ENCODE peak calls at places on chromosomes 16 and 17, in ten cellular contexts. P, S, Q, E, T, Y, Z, K, A and L are unnamed samples.

GRCh38 chr17:41308251-41308917 is 725 bp downstream of the KRTAP16-1 start:
- DNase-seq in T (peak), A (no peak), P (no peak), K (peak), E (no peak), Q (no peak), Z (no peak), Y (no peak), S (no peak), L (no peak)

GRCh38 chr16:87956169-87956770 is 5.0 kb downstream of the BANP start:
- DNase-seq in A (no peak), E (no peak), T (peak), S (peak), Q (no peak), K (peak), P (peak), Y (no peak), Z (no peak), L (no peak)

GRCh38 chr16:586047-586644 is 3.7 kb upstream of the RAB40C start:
- DNase-seq in Q (no peak), S (no peak), E (no peak), T (no peak), Z (no peak), A (no peak), Y (no peak), K (no peak), P (no peak), L (no peak)

GRCh38 chr17:61528171-61528570 is 62.8 kb downstream of the NACA2 start:
- DNase-seq in Y (no peak), K (no peak), P (no peak), T (no peak), A (no peak), S (no peak), Z (no peak), Q (no peak), E (no peak), L (no peak)

GRCh38 chr16:13866073-13866472 is 53.9 kb upstream of the ERCC4 start:
- DNase-seq in E (peak), P (peak), Z (peak), T (peak), A (no peak), Y (peak), Q (peak), K (no peak), S (peak), L (no peak)

GRCh38 chr16:11688520-11688886 is 20.2 kb downstream of the SNN start:
- DNase-seq in P (no peak), Q (no peak), E (no peak), S (no peak), Y (no peak), K (no peak), A (no peak), T (no peak), Z (no peak), L (no peak)

GRCh38 chr16:11916524-11917285 is 949 bp upstream of the GSPT1 start:
- DNase-seq in A (no peak), Z (no peak), K (no peak), S (no peak), Q (no peak), P (no peak), T (peak), Y (peak), E (no peak), L (no peak)

GRCh38 chr16:58418601-58419000 is 26.3 kb downstream of the GINS3 start:
- DNase-seq in A (no peak), S (no peak), K (no peak), E (no peak), Z (no peak), T (no peak), Q (no peak), P (no peak), Y (no peak), L (no peak)

GRCh38 chr16:50266337-50267091 is at the start of gene ADCY7:
- DNase-seq in A (no peak), S (peak), Q (no peak), T (peak), E (peak), K (peak), P (peak), Y (peak), Z (peak), L (no peak)
- TF ChIP-seq POLR2AphosphoS5 in A (no peak), S (peak), Q (no peak), T (peak), E (no peak), K (peak), P (no peak), Y (no peak), Z (no peak), L (peak)

GRCh38 chr17:62696256-62696655 is 68.8 kb downstream of the MRC2 start:
- DNase-seq in P (no peak), T (no peak), Y (no peak), A (no peak), S (no peak), K (no peak), Z (no peak), Q (no peak), E (no peak), L (no peak)

GRCh38 chr17:62696726-62697490 is 69.4 kb downstream of the MRC2 start:
- DNase-seq in P (no peak), T (no peak), Q (no peak), S (no peak), K (no peak), E (no peak), A (no peak), Z (peak), Y (no peak), L (no peak)

GRCh38 chr17:62692721-62693431 is 65.4 kb downstream of the MRC2 start:
- DNase-seq in T (no peak), Z (no peak), S (no peak), Y (no peak), A (no peak), P (no peak), K (no peak), E (no peak), Q (no peak), L (no peak)

GRCh38 chr17:62692159-62692651 is 64.7 kb downstream of the MRC2 start:
- DNase-seq in K (no peak), E (no peak), Y (no peak), A (no peak), Z (no peak), P (no peak), Q (no peak), T (no peak), S (no peak), L (no peak)

GRCh38 chr17:62693616-62694415 is 66.3 kb downstream of the MRC2 start:
- DNase-seq in P (no peak), A (no peak), Y (no peak), K (no peak), E (no peak), Q (no peak), S (no peak), Z (no peak), T (no peak), L (no peak)
- TF ChIP-seq POLR2AphosphoS5 in P (no peak), A (no peak), Y (no peak), K (no peak), E (no peak), Q (no peak), S (no peak), Z (no peak), T (no peak), L (no peak)

DNA sequence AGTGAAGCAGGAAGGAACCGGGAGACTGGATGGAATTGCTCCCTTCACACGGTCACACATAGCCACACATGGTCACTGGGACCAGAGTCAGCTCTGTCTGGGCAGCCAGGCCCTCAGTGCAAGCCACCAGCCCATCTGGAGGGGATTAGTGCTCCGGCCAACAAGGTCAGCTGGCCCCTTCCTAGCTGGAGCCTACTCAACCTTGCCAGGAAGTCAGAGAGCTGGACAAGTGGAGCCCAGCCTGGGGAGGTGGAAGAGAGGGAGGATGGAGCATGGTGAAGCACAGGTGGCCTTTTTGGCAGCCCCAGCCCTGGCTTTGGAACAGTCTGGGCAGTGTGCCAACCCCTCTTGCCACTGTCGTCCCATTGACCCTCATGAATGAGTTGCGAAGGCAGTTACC is 3.7 kb upstream of the CACNA1G start:
- DNase-seq in P (no peak), Z (no peak), A (no peak), E (no peak), T (no peak), S (no peak), Y (peak), Q (no peak), K (no peak), L (no peak)
- TF ChIP-seq POLR2AphosphoS5 in P (no peak), Z (no peak), A (no peak), E (no peak), T (no peak), S (no peak), Y (no peak), Q (no peak), K (no peak), L (no peak)

DNA sequence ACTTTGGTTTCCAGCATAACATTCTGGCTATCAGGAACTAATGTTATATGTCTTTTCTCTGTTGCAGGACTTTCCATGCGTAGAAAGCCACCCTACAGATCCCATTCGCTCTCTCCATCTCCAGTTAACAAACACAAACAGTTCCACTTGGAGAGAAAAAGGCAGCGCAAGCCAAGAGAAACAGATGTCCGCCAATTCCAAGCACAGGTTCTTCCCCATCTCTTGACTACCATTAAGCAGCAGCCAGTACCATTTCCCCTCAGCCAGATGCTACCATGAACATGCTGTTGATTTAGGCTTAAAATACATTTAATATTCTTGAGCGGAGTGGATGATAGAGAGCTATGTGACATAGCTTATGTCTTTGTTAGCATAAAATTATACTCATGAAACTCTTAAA is 22.4 kb downstream of the CEP95 start:
- DNase-seq in A (no peak), T (no peak), K (no peak), E (no peak), P (no peak), Z (no peak), Y (no peak), S (no peak), Q (no peak), L (no peak)
- TF ChIP-seq POLR2AphosphoS5 in A (no peak), T (no peak), K (no peak), E (no peak), P (no peak), Z (no peak), Y (no peak), S (no peak), Q (no peak), L (no peak)